ENCODE peak calls at places on chromosomes 2 and 18, in seven cellular contexts. One of them, this sample, is unnamed. For H3K27me3, the result is how much of the 10 kb centered on the place peaks cover.

GRCh38 chr2:23843051-23843976 is 83.6 kb downstream of the ATAD2B start:
- DNase-seq in CD8-positive, alpha-beta T cell: no peak
- DNase-seq in sigmoid colon: no peak
- DNase-seq in AG04450: no peak
- DNase-seq in left ventricle myocardium inferior: no peak
- DNase-seq in psoas muscle: no peak
- DNase-seq in ovary: no peak
- DNase-seq in this sample: no peak

GRCh38 chr2:96533292-96534073 is 3.1 kb upstream of the ARID5A start:
- DNase-seq in CD8-positive, alpha-beta T cell: no peak
- DNase-seq in sigmoid colon: peak
- DNase-seq in AG04450: no peak
- DNase-seq in left ventricle myocardium inferior: peak
- DNase-seq in psoas muscle: peak
- DNase-seq in ovary: peak
- DNase-seq in this sample: no peak

GRCh38 chr18:76886112-76886511 is 63.8 kb downstream of the ZNF236 start:
- DNase-seq in CD8-positive, alpha-beta T cell: no peak
- DNase-seq in sigmoid colon: no peak
- DNase-seq in AG04450: no peak
- DNase-seq in left ventricle myocardium inferior: no peak
- DNase-seq in psoas muscle: no peak
- DNase-seq in ovary: no peak
- DNase-seq in this sample: peak

GRCh38 chr2:235939471-235939870 is 228.7 kb downstream of the GBX2 start:
- DNase-seq in CD8-positive, alpha-beta T cell: no peak
- DNase-seq in sigmoid colon: peak
- DNase-seq in AG04450: no peak
- DNase-seq in left ventricle myocardium inferior: no peak
- DNase-seq in psoas muscle: no peak
- DNase-seq in ovary: no peak
- DNase-seq in this sample: no peak

GRCh38 chr2:222862068-222862914 is 1.5 kb downstream of the ACSL3 start:
- DNase-seq in CD8-positive, alpha-beta T cell: no peak
- DNase-seq in sigmoid colon: no peak
- DNase-seq in AG04450: no peak
- DNase-seq in left ventricle myocardium inferior: no peak
- DNase-seq in psoas muscle: no peak
- DNase-seq in ovary: no peak
- DNase-seq in this sample: no peak

GRCh38 chr2:128750328-128751165 is 431.9 kb upstream of the HS6ST1 start:
- DNase-seq in CD8-positive, alpha-beta T cell: no peak
- DNase-seq in sigmoid colon: no peak
- DNase-seq in AG04450: no peak
- DNase-seq in left ventricle myocardium inferior: no peak
- DNase-seq in psoas muscle: no peak
- DNase-seq in ovary: peak
- DNase-seq in this sample: no peak

GRCh38 chr2:207558106-207558505 is 28.3 kb downstream of the CREB1 start:
- DNase-seq in CD8-positive, alpha-beta T cell: no peak
- DNase-seq in sigmoid colon: no peak
- DNase-seq in AG04450: peak
- DNase-seq in left ventricle myocardium inferior: no peak
- DNase-seq in psoas muscle: no peak
- DNase-seq in ovary: no peak
- DNase-seq in this sample: no peak

GRCh38 chr18:31741096-31741735 is 19.5 kb downstream of the SLC25A52 start:
- DNase-seq in CD8-positive, alpha-beta T cell: peak
- DNase-seq in sigmoid colon: no peak
- DNase-seq in AG04450: peak
- DNase-seq in left ventricle myocardium inferior: no peak
- DNase-seq in psoas muscle: no peak
- DNase-seq in ovary: no peak
- DNase-seq in this sample: peak

GRCh38 chr2:36729067-36729466 is 32.6 kb downstream of the VIT start:
- DNase-seq in CD8-positive, alpha-beta T cell: no peak
- DNase-seq in sigmoid colon: no peak
- DNase-seq in AG04450: no peak
- DNase-seq in left ventricle myocardium inferior: no peak
- DNase-seq in psoas muscle: no peak
- DNase-seq in ovary: no peak
- DNase-seq in this sample: no peak

GRCh38 chr2:174326880-174327558 is 7.7 kb upstream of the SP9 start:
- DNase-seq in CD8-positive, alpha-beta T cell: no peak
- DNase-seq in sigmoid colon: no peak
- DNase-seq in AG04450: no peak
- DNase-seq in left ventricle myocardium inferior: no peak
- DNase-seq in psoas muscle: no peak
- DNase-seq in ovary: no peak
- DNase-seq in this sample: peak

GRCh38 chr2:205706769-205707375 is 24.6 kb downstream of the NRP2 start:
- DNase-seq in CD8-positive, alpha-beta T cell: peak
- DNase-seq in sigmoid colon: peak
- DNase-seq in AG04450: peak
- DNase-seq in left ventricle myocardium inferior: peak
- DNase-seq in psoas muscle: peak
- DNase-seq in ovary: peak
- DNase-seq in this sample: no peak

GRCh38 chr2:168192839-168193616 is 54.4 kb downstream of the STK39 start:
- DNase-seq in CD8-positive, alpha-beta T cell: peak
- DNase-seq in sigmoid colon: no peak
- DNase-seq in AG04450: no peak
- DNase-seq in left ventricle myocardium inferior: no peak
- DNase-seq in psoas muscle: no peak
- DNase-seq in ovary: no peak
- DNase-seq in this sample: no peak

GRCh38 chr2:61889212-61889956 is 928 bp upstream of the CCT4 start:
- DNase-seq in CD8-positive, alpha-beta T cell: no peak
- DNase-seq in sigmoid colon: peak
- DNase-seq in AG04450: no peak
- DNase-seq in left ventricle myocardium inferior: no peak
- DNase-seq in psoas muscle: peak
- DNase-seq in ovary: peak
- DNase-seq in this sample: no peak

GRCh38 chr2:10414000-10414451 is 34.1 kb downstream of the ODC1 start:
- DNase-seq in CD8-positive, alpha-beta T cell: no peak
- DNase-seq in sigmoid colon: no peak
- DNase-seq in AG04450: no peak
- DNase-seq in left ventricle myocardium inferior: no peak
- DNase-seq in psoas muscle: no peak
- DNase-seq in ovary: no peak
- DNase-seq in this sample: no peak

GRCh38 chr2:232838406-232838874 is 31.6 kb upstream of the SNORC start:
- DNase-seq in CD8-positive, alpha-beta T cell: peak
- DNase-seq in sigmoid colon: no peak
- DNase-seq in AG04450: no peak
- DNase-seq in left ventricle myocardium inferior: no peak
- DNase-seq in psoas muscle: no peak
- DNase-seq in ovary: no peak
- DNase-seq in this sample: no peak

GRCh38 chr2:239399404-239399999 is 1.3 kb downstream of the HDAC4 start:
- DNase-seq in CD8-positive, alpha-beta T cell: peak
- DNase-seq in sigmoid colon: peak
- DNase-seq in AG04450: no peak
- DNase-seq in left ventricle myocardium inferior: no peak
- DNase-seq in psoas muscle: no peak
- DNase-seq in ovary: peak
- DNase-seq in this sample: no peak

GRCh38 chr2:145258903-145259579 is 739.1 kb upstream of the ZEB2 start:
- DNase-seq in CD8-positive, alpha-beta T cell: peak
- DNase-seq in sigmoid colon: no peak
- DNase-seq in AG04450: no peak
- DNase-seq in left ventricle myocardium inferior: no peak
- DNase-seq in psoas muscle: no peak
- DNase-seq in ovary: no peak
- DNase-seq in this sample: no peak

GRCh38 chr2:161847910-161848309 is 223.7 kb downstream of the SLC4A10 start:
- DNase-seq in CD8-positive, alpha-beta T cell: no peak
- DNase-seq in sigmoid colon: no peak
- DNase-seq in AG04450: no peak
- DNase-seq in left ventricle myocardium inferior: no peak
- DNase-seq in psoas muscle: no peak
- DNase-seq in ovary: no peak
- DNase-seq in this sample: no peak

GRCh38 chr2:206873426-206873825 is 65.9 kb upstream of the CPO start:
- DNase-seq in CD8-positive, alpha-beta T cell: no peak
- DNase-seq in sigmoid colon: no peak
- DNase-seq in AG04450: no peak
- DNase-seq in left ventricle myocardium inferior: no peak
- DNase-seq in psoas muscle: no peak
- DNase-seq in ovary: no peak
- DNase-seq in this sample: no peak

GRCh38 chr2:37599688-37600525 is 71.5 kb downstream of the CDC42EP3 start:
- DNase-seq in CD8-positive, alpha-beta T cell: peak
- DNase-seq in sigmoid colon: no peak
- DNase-seq in AG04450: no peak
- DNase-seq in left ventricle myocardium inferior: no peak
- DNase-seq in psoas muscle: no peak
- DNase-seq in ovary: no peak
- DNase-seq in this sample: no peak

GRCh38 chr18:9951022-9951859 is 37.4 kb downstream of the VAPA start:
- DNase-seq in CD8-positive, alpha-beta T cell: no peak
- DNase-seq in sigmoid colon: no peak
- DNase-seq in AG04450: peak
- DNase-seq in left ventricle myocardium inferior: no peak
- DNase-seq in psoas muscle: no peak
- DNase-seq in ovary: no peak
- DNase-seq in this sample: peak

GRCh38 chr2:118854507-118855300 is 7.3 kb upstream of the EN1 start:
- DNase-seq in CD8-positive, alpha-beta T cell: no peak
- DNase-seq in sigmoid colon: no peak
- DNase-seq in AG04450: no peak
- DNase-seq in left ventricle myocardium inferior: no peak
- DNase-seq in psoas muscle: no peak
- DNase-seq in ovary: no peak
- DNase-seq in this sample: peak
- H3K27me3 ChIP-seq in CD8-positive, alpha-beta T cell: under half
- H3K27me3 ChIP-seq in sigmoid colon: half or more
- H3K27me3 ChIP-seq in AG04450: half or more
- H3K27me3 ChIP-seq in left ventricle myocardium inferior: half or more
- H3K27me3 ChIP-seq in psoas muscle: half or more
- H3K27me3 ChIP-seq in ovary: under half
- H3K27me3 ChIP-seq in this sample: half or more

DNA sequence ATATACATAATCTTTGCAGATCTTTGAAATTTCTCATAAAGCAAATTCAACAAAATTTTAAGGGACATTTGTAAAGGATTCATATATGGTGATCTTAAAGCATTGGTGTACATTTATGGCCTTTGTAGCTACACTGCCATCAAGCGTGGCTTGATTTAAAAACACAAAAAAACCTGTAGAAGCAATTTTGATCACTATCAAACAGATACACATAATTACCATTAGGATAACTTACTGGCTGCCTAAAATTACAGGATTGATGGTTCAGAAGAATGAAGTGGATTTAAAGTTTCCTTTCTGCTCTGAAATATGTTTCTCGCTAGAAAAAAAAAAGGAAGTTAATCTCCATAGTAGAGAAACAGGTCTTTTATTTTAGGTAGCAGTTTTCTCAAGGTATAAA is 31.4 kb downstream of the MAPRE2 start:
- DNase-seq in CD8-positive, alpha-beta T cell: no peak
- DNase-seq in sigmoid colon: no peak
- DNase-seq in AG04450: no peak
- DNase-seq in left ventricle myocardium inferior: no peak
- DNase-seq in psoas muscle: no peak
- DNase-seq in ovary: no peak
- DNase-seq in this sample: no peak
- H3K27ac ChIP-seq in CD8-positive, alpha-beta T cell: no peak
- H3K27ac ChIP-seq in sigmoid colon: no peak
- H3K27ac ChIP-seq in AG04450: no peak
- H3K27ac ChIP-seq in left ventricle myocardium inferior: peak
- H3K27ac ChIP-seq in psoas muscle: peak
- H3K27ac ChIP-seq in ovary: no peak
- H3K27ac ChIP-seq in this sample: no peak

GRCh38 chr2:240405654-240406313 is 29.7 kb upstream of the GPC1 start:
- DNase-seq in CD8-positive, alpha-beta T cell: no peak
- DNase-seq in sigmoid colon: peak
- DNase-seq in AG04450: no peak
- DNase-seq in left ventricle myocardium inferior: no peak
- DNase-seq in psoas muscle: no peak
- DNase-seq in ovary: no peak
- DNase-seq in this sample: no peak
- H3K27me3 ChIP-seq in CD8-positive, alpha-beta T cell: under half
- H3K27me3 ChIP-seq in sigmoid colon: under half
- H3K27me3 ChIP-seq in AG04450: under half
- H3K27me3 ChIP-seq in left ventricle myocardium inferior: under half
- H3K27me3 ChIP-seq in psoas muscle: under half
- H3K27me3 ChIP-seq in ovary: under half
- H3K27me3 ChIP-seq in this sample: under half

DNA sequence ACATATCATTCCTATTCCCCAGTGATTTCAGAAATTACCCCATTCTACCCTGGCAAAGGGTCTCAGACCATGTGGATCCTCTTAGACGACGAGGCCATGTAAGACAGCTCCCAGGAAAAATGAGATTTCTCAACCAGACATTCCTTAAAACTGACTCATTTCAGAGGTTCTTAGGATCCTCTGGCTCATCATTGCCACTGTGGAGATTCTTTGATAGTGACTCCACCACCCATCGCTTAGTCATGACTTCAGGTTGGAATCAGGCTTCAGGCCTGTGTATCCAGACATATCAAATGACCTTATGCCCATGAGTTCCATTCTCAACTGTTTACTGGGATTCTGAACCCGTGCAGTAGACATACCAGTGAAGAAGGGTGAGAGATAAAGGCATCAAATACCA is 245.6 kb upstream of the TCF4 start:
- DNase-seq in CD8-positive, alpha-beta T cell: no peak
- DNase-seq in sigmoid colon: no peak
- DNase-seq in AG04450: peak
- DNase-seq in left ventricle myocardium inferior: no peak
- DNase-seq in psoas muscle: no peak
- DNase-seq in ovary: no peak
- DNase-seq in this sample: no peak
- H3K27ac ChIP-seq in CD8-positive, alpha-beta T cell: no peak
- H3K27ac ChIP-seq in sigmoid colon: no peak
- H3K27ac ChIP-seq in AG04450: peak
- H3K27ac ChIP-seq in left ventricle myocardium inferior: no peak
- H3K27ac ChIP-seq in psoas muscle: no peak
- H3K27ac ChIP-seq in ovary: no peak
- H3K27ac ChIP-seq in this sample: no peak

GRCh38 chr2:43855292-43855691 is 16.5 kb downstream of the ABCG8 start:
- DNase-seq in CD8-positive, alpha-beta T cell: no peak
- DNase-seq in sigmoid colon: no peak
- DNase-seq in AG04450: no peak
- DNase-seq in left ventricle myocardium inferior: no peak
- DNase-seq in psoas muscle: no peak
- DNase-seq in ovary: no peak
- DNase-seq in this sample: no peak
- H3K27me3 ChIP-seq in CD8-positive, alpha-beta T cell: under half
- H3K27me3 ChIP-seq in sigmoid colon: under half
- H3K27me3 ChIP-seq in AG04450: under half
- H3K27me3 ChIP-seq in left ventricle myocardium inferior: half or more
- H3K27me3 ChIP-seq in psoas muscle: under half
- H3K27me3 ChIP-seq in ovary: under half
- H3K27me3 ChIP-seq in this sample: under half

DNA sequence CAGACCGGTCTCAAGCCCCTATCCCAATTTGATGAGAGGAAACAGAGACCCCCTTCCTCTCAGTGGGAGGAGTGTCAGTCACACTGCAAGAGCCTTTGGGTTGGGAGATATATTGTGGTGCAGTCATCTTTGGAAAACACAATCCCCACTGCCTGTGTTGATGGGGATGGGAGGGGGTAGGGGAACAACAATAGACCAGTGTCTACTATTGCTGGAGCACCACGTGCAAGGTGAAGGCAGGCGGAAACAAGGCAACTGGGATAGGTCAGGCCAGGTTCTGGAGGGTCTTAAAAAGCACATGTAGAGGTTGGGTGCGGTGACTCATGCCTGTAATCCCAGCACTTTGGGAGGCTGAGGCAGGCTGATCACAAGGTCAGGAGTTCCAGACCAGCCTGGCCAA is 127.9 kb downstream of the ZFP36L2 start:
- DNase-seq in CD8-positive, alpha-beta T cell: no peak
- DNase-seq in sigmoid colon: peak
- DNase-seq in AG04450: no peak
- DNase-seq in left ventricle myocardium inferior: no peak
- DNase-seq in psoas muscle: no peak
- DNase-seq in ovary: no peak
- DNase-seq in this sample: no peak
- H3K27ac ChIP-seq in CD8-positive, alpha-beta T cell: no peak
- H3K27ac ChIP-seq in sigmoid colon: no peak
- H3K27ac ChIP-seq in AG04450: no peak
- H3K27ac ChIP-seq in left ventricle myocardium inferior: no peak
- H3K27ac ChIP-seq in psoas muscle: no peak
- H3K27ac ChIP-seq in ovary: no peak
- H3K27ac ChIP-seq in this sample: no peak

This sample was measured in neuronal stem cell.